ENCODE peak calls at places on chromosomes 4 and X, in six cellular contexts. P is Peyer's patch, V is RWPE2, X is sigmoid colon, B is right lobe of liver, Y is hepatocyte. M is an unnamed sample. For H3K36me3 and H3K4me1, the result is how much of the 10 kb centered on the place peaks cover.

GRCh38 chr4:163548481-163549243 is 54.2 kb downstream of the TMA16 start:
- DNase-seq in P (no peak), V (no peak), X (no peak), B (no peak), Y (peak), M (no peak)

GRCh38 chr4:105022811-105023667 is 123.6 kb upstream of the TET2 start:
- DNase-seq in P (no peak), V (no peak), X (no peak), B (no peak), Y (no peak), M (no peak)

GRCh38 chrX:68735266-68735665 is 87.8 kb downstream of the STARD8 start:
- DNase-seq in P (no peak), V (no peak), X (no peak), B (no peak), Y (no peak), M (no peak)

GRCh38 chr4:76198411-76199237 is 15.0 kb downstream of the SCARB2 start:
- DNase-seq in P (peak), V (no peak), X (peak), B (no peak), Y (peak), M (no peak)

GRCh38 chr4:519885-520595 is 21.0 kb downstream of the PIGG start:
- DNase-seq in P (no peak), V (no peak), X (no peak), B (no peak), Y (no peak), M (no peak)

GRCh38 chrX:130895299-130895698 is 7.7 kb downstream of the ENOX2 start:
- DNase-seq in P (no peak), V (no peak), X (no peak), B (no peak), Y (no peak), M (no peak)

GRCh38 chrX:143017272-143017671 is 8.5 kb upstream of the SPANXN4 start:
- DNase-seq in P (no peak), V (no peak), X (no peak), B (no peak), Y (no peak), M (no peak)

GRCh38 chr4:124636793-124637192 is 75.7 kb downstream of the ANKRD50 start:
- DNase-seq in P (no peak), V (no peak), X (no peak), B (no peak), Y (no peak), M (no peak)

GRCh38 chr4:8747896-8748575 is 123.6 kb downstream of the HMX1 start:
- DNase-seq in P (no peak), V (no peak), X (peak), B (peak), Y (no peak), M (no peak)

GRCh38 chr4:24753519-24753918 is 41.9 kb upstream of the SOD3 start:
- DNase-seq in P (no peak), V (peak), X (no peak), B (no peak), Y (no peak), M (no peak)

GRCh38 chr4:37591349-37591748 is 94.8 kb downstream of the RELL1 start:
- DNase-seq in P (no peak), V (no peak), X (no peak), B (no peak), Y (no peak), M (no peak)

GRCh38 chr4:168830777-168831512 is 179.1 kb downstream of the CBR4 start:
- DNase-seq in P (no peak), V (no peak), X (no peak), B (no peak), Y (no peak), M (no peak)

GRCh38 chrX:53421772-53422090 is 723 bp downstream of the SMC1A start:
- DNase-seq in P (no peak), V (no peak), X (no peak), B (no peak), Y (no peak), M (no peak)

GRCh38 chrX:33725556-33726232 is 406.4 kb downstream of the FAM47A start:
- DNase-seq in P (no peak), V (no peak), X (peak), B (no peak), Y (peak), M (no peak)

GRCh38 chr4:88070031-88070430 is 62.6 kb downstream of the PKD2 start:
- DNase-seq in P (no peak), V (no peak), X (no peak), B (no peak), Y (no peak), M (no peak)
- H3K36me3 ChIP-seq in P (half or more), V (half or more), X (under half), B (under half), Y (under half), M (half or more)

GRCh38 chr4:10102981-10103330 is 13.6 kb downstream of the WDR1 start:
- DNase-seq in P (no peak), V (no peak), X (no peak), B (no peak), Y (no peak), M (no peak)
- H3K4me1 ChIP-seq in P (under half), V (half or more), X (half or more), B (under half), Y (under half), M (half or more)

DNA sequence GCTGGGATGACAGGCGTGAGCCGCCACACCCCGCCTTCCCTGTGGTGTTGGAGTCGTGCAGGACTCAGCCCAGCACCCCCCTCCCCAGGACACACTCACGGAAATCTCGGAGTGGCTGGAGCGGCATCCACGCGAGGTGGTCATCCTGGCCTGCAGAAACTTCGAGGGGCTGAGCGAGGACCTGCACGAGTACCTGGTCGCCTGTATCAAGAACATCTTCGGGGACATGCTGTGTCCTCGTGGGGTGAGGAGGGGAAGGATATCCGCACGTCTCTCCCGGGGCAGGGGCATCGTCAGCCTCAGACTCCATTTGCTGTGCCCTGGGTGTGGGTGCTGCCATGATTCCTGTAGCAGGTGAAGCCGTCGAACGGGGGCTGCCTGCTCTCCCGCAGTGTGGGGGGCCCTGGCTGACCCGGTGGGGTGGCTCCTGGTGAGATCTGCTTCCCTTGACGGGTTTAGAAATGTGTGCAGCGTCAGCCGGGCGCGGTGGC is 10.3 kb downstream of the PLCXD1 start:
- DNase-seq in P (no peak), V (peak), X (peak), B (peak), Y (no peak), M (no peak)
- H3K36me3 ChIP-seq in P (half or more), V (half or more), X (under half), B (under half), Y (under half), M (under half)

DNA sequence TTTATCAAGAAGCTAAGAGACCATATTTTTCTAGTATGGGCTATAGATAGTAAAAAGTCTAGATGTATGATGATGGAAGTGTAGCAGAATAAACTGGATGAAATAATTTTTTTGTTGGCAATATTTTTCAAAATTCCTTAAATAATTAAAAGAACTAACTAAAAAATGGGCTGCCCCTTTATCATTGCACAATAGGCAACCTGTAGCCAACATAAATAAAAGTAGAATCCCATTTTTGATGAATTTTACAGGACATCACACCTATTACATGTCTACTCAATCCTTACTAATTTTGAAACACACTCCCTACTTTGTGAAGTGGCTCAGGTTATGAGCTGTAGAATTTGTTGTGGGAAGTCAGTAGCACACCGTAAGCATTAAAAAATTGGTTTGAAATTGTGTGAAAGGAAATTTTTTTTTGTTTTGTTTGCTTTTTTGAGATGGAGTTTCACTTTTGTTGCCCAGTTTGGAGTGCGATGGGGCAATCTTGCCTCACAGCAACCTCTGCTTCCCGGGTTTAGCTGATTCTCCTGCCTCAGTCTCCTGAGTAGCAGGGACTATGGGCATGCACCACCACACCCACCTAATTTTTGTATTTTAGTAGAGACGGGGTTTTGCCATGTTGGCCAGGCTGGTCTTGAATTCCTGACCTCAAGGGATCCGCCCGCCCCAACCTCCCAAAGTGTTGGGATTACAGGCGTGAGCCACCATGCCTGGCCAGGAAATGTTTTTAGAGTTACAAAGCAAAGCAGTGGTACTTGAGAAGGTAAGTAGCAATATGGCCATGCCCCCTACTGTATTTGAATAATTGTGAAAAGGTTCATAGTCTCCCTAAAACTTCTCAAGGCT is 8.9 kb upstream of the RUFY3 start:
- DNase-seq in P (no peak), V (no peak), X (no peak), B (peak), Y (no peak), M (no peak)
- H3K4me1 ChIP-seq in P (under half), V (under half), X (under half), B (under half), Y (under half), M (under half)

DNA sequence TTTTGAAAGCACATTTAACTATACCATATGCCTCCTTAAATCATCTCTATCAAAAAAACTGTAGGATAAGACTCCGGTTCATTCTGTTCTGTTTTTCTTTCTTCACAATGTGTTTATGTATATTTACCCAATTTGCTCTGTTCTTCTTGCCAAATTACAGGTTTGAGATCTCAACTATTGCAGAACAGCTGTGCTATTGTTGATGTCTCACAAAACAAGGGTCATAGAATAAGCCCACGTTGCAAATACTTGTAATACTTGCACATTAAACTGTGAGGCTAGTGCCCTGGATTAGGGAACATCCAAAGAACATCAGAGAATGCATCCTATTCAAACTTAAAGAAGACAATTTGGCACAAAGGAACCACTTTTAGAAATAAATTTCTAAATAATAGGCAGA is 45.4 kb downstream of the ANTXR2 start:
- DNase-seq in P (no peak), V (no peak), X (no peak), B (no peak), Y (no peak), M (no peak)
- H3K36me3 ChIP-seq in P (under half), V (half or more), X (under half), B (under half), Y (under half), M (under half)